ENCODE peak calls at places on chromosomes 3 and 15, in five cellular contexts. H, Q, A, G and N are unnamed samples.

GRCh38 chr3:14142567-14143270 is 17.9 kb downstream of the TMEM43 start:
- DNase-seq in H (no peak), Q (no peak), A (no peak), G (no peak), N (no peak)

GRCh38 chr3:17302774-17303173 is 418.0 kb downstream of the PLCL2 start:
- DNase-seq in H (no peak), Q (no peak), A (no peak), G (peak), N (no peak)

GRCh38 chr15:43930556-43930955 is 103.8 kb downstream of the WDR76 start:
- DNase-seq in H (no peak), Q (no peak), A (no peak), G (no peak), N (no peak)

GRCh38 chr3:56858331-56858730 is 56.6 kb upstream of the ARHGEF3 start:
- DNase-seq in H (no peak), Q (no peak), A (no peak), G (no peak), N (no peak)

GRCh38 chr3:191499307-191500125 is 38.6 kb downstream of the PYDC2 start:
- DNase-seq in H (peak), Q (peak), A (no peak), G (peak), N (peak)

GRCh38 chr3:112090899-112091586 is 4.9 kb downstream of the C3orf52 start:
- DNase-seq in H (no peak), Q (peak), A (no peak), G (no peak), N (no peak)

GRCh38 chr3:18080198-18080689 is 337.8 kb upstream of the TBC1D5 start:
- DNase-seq in H (no peak), Q (no peak), A (no peak), G (peak), N (no peak)

GRCh38 chr3:26963356-26963742 is 340.8 kb downstream of the LRRC3B start:
- DNase-seq in H (no peak), Q (no peak), A (no peak), G (no peak), N (no peak)

GRCh38 chr3:38960042-38960622 is 91.6 kb downstream of the SCN11A start:
- DNase-seq in H (no peak), Q (peak), A (no peak), G (no peak), N (no peak)

GRCh38 chr3:157868168-157868567 is 238.1 kb downstream of the SHOX2 start:
- DNase-seq in H (no peak), Q (no peak), A (no peak), G (peak), N (no peak)

GRCh38 chr3:4866841-4867240 is 112.4 kb upstream of the BHLHE40 start:
- DNase-seq in H (no peak), Q (peak), A (no peak), G (peak), N (no peak)

GRCh38 chr3:148953094-148953493 is 38.2 kb upstream of the GYG1 start:
- DNase-seq in H (no peak), Q (no peak), A (no peak), G (no peak), N (no peak)

GRCh38 chr3:196198771-196199753 is 12.1 kb downstream of the ZDHHC19 start:
- DNase-seq in H (peak), Q (no peak), A (no peak), G (no peak), N (no peak)

GRCh38 chr3:23944861-23945652 is at the start of gene NR1D2:
- DNase-seq in H (peak), Q (peak), A (peak), G (peak), N (peak)

GRCh38 chr15:100802421-100803157 is 77.0 kb upstream of the ALDH1A3 start:
- DNase-seq in H (no peak), Q (no peak), A (no peak), G (no peak), N (no peak)

GRCh38 chr3:179526482-179526881 is 36.2 kb upstream of the ACTL6A start:
- DNase-seq in H (no peak), Q (no peak), A (no peak), G (no peak), N (no peak)

GRCh38 chr3:27554706-27555105 is 70.5 kb upstream of the SLC4A7 start:
- DNase-seq in H (no peak), Q (no peak), A (no peak), G (no peak), N (no peak)

GRCh38 chr3:172607305-172608121 is 84.3 kb upstream of the TNFSF10 start:
- DNase-seq in H (no peak), Q (no peak), A (no peak), G (peak), N (no peak)

GRCh38 chr15:87570186-87570585 is 686.4 kb downstream of the NTRK3 start:
- DNase-seq in H (no peak), Q (no peak), A (no peak), G (peak), N (no peak)

GRCh38 chr3:123396171-123397049 is 52.5 kb downstream of the ADCY5 start:
- DNase-seq in H (peak), Q (no peak), A (no peak), G (no peak), N (no peak)

GRCh38 chr3:69353492-69353891 is 32.4 kb downstream of the FRMD4B start:
- DNase-seq in H (no peak), Q (no peak), A (no peak), G (no peak), N (no peak)

GRCh38 chr3:19946832-19947548 is at the start of gene RAB5A:
- DNase-seq in H (peak), Q (peak), A (peak), G (peak), N (peak)

GRCh38 chr3:172201136-172201989 is 162.0 kb downstream of the FNDC3B start:
- DNase-seq in H (peak), Q (peak), A (no peak), G (peak), N (peak)

GRCh38 chr3:77204788-77205187 is 164.9 kb downstream of the ROBO2 start:
- DNase-seq in H (no peak), Q (no peak), A (no peak), G (no peak), N (no peak)

GRCh38 chr3:132730891-132731580 is 8.8 kb upstream of the NPHP3 start:
- DNase-seq in H (no peak), Q (peak), A (no peak), G (peak), N (no peak)

GRCh38 chr3:68256635-68257034 is 602.2 kb upstream of the SUCLG2 start:
- DNase-seq in H (no peak), Q (peak), A (no peak), G (no peak), N (no peak)

GRCh38 chr15:98969126-98969735 is 38.4 kb downstream of the PGPEP1L start:
- DNase-seq in H (no peak), Q (peak), A (no peak), G (no peak), N (no peak)

GRCh38 chr3:9352917-9353823 is 9.7 kb upstream of the THUMPD3 start:
- DNase-seq in H (peak), Q (peak), A (no peak), G (peak), N (peak)

GRCh38 chr3:173993299-173993698 is 595.8 kb downstream of the NLGN1 start:
- DNase-seq in H (no peak), Q (peak), A (no peak), G (peak), N (no peak)

GRCh38 chr15:64845183-64845611 is 3.5 kb downstream of the PLEKHO2 start:
- DNase-seq in H (peak), Q (no peak), A (no peak), G (peak), N (peak)

GRCh38 chr15:33194237-33194636 is 277 bp downstream of the FMN1 start:
- DNase-seq in H (no peak), Q (no peak), A (no peak), G (peak), N (no peak)

GRCh38 chr3:127035672-127036071 is 52.8 kb downstream of the PLXNA1 start:
- DNase-seq in H (peak), Q (peak), A (no peak), G (peak), N (peak)

GRCh38 chr3:2823016-2823415 is 287.2 kb downstream of the IL5RA start:
- DNase-seq in H (no peak), Q (no peak), A (no peak), G (no peak), N (no peak)

GRCh38 chr15:61671736-61672135 is 388.5 kb downstream of the VPS13C start:
- DNase-seq in H (no peak), Q (no peak), A (no peak), G (no peak), N (peak)

GRCh38 chr15:69452702-69453513 is at the start of gene RPLP1:
- DNase-seq in H (peak), Q (peak), A (peak), G (peak), N (peak)

GRCh38 chr15:20106026-20106425 is 435.6 kb downstream of the GOLGA6L6 start:
- DNase-seq in H (peak), Q (peak), A (no peak), G (no peak), N (no peak)

GRCh38 chr3:43913036-43913435 is 222.3 kb downstream of the ABHD5 start:
- DNase-seq in H (no peak), Q (no peak), A (no peak), G (no peak), N (no peak)

GRCh38 chr15:52727825-52728224 is 48.6 kb upstream of the ATOSA start:
- DNase-seq in H (no peak), Q (no peak), A (no peak), G (no peak), N (no peak)

GRCh38 chr3:179264456-179264855 is 13.5 kb upstream of the KCNMB3 start:
- DNase-seq in H (no peak), Q (no peak), A (no peak), G (no peak), N (no peak)

GRCh38 chr3:40583691-40584090 is 58.9 kb downstream of the ZNF621 start:
- DNase-seq in H (no peak), Q (no peak), A (no peak), G (no peak), N (no peak)

DNA sequence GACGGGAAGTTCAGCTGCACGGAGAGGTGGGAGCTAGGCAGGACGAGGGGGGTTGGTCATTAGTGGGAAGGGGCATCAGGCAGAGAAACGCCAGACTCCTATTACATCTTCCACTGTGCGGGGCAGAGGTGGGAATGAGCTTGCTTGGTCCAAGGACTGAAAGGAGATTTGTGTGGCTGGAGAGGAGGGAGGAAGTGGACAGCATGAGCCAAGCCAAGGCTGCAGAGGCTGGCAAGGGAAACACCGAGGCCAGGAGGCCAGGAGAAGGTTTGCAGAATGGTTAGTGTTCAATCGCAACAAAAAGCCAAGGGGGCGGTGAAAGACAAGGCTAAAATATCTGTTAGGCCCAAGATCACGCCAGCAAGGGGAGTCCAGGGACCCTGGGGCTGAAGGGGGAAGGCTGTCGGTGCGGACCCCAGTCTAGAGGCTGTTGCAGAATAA is 75.9 kb downstream of the CPN2 start:
- DNase-seq in H (no peak), Q (no peak), A (no peak), G (peak), N (no peak)
- H3K27ac ChIP-seq in H (peak), Q (peak), A (no peak), G (no peak), N (peak)

DNA sequence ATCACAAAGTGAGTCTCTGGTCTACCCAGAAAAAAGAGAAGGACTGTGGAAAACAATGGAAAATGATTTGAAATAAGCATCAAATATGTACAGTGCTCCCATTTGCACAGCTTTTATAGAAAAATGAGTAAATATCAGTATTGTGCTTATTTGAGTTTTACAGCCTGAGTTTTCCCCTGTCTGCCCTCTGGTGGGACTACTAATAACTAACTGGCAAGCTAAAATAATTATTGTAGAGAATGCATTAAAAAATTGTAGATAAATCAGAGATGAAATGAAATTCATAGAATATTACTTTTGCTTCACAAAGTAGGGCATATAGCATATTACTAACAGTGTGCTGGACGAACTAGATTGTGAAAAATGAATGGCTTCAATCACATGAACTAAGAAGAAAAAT is 287.1 kb downstream of the NAALADL2 start:
- DNase-seq in H (no peak), Q (peak), A (no peak), G (peak), N (no peak)
- TF ChIP-seq CTCF in H (no peak), Q (peak), A (no peak), G (peak), N (no peak)

GRCh38 chr15:84752700-84753099 is 4.3 kb downstream of the ZNF592 start:
- DNase-seq in H (no peak), Q (no peak), A (no peak), G (peak), N (no peak)
- H3K27ac ChIP-seq in H (no peak), Q (peak), A (no peak), G (peak), N (peak)

GRCh38 chr3:184249412-184250166 is at the start of gene EEF1AKMT4:
- DNase-seq in H (peak), Q (peak), A (peak), G (peak), N (peak)
- TF ChIP-seq CTCF in H (no peak), Q (peak), A (peak), G (peak), N (peak)

DNA sequence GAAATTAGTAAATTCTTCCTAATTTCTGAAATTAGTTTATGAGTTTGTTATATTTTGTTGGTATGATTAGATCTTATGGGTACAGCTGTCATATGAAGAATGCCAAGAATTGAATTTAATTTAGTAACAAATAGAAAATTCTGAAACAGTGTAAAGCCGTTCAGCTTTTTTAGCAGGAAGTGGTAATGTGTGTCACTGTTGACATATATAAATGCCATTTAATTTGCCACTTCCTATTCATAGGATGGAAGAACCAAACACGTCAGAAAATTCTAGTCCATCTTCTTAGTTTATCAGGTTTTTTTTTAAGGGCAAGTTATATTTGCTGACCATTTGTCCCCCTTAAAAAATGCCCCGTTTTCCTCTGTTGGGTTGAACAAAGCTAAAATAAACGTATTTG is 43.0 kb downstream of the RAB8B start:
- DNase-seq in H (no peak), Q (no peak), A (no peak), G (no peak), N (no peak)
- H3K27ac ChIP-seq in H (no peak), Q (no peak), A (no peak), G (peak), N (no peak)

GRCh38 chr15:79896634-79897379 is at the start of gene MTHFS:
- DNase-seq in H (peak), Q (peak), A (peak), G (peak), N (peak)
- TF ChIP-seq CTCF in H (peak), Q (peak), A (peak), G (peak), N (peak)

GRCh38 chr15:77419836-77420609 is at the start of gene PEAK1:
- DNase-seq in H (peak), Q (peak), A (peak), G (peak), N (peak)

GRCh38 chr15:77417642-77418041 is 2.3 kb downstream of the PEAK1 start:
- DNase-seq in H (no peak), Q (no peak), A (no peak), G (peak), N (no peak)

GRCh38 chr15:77419050-77419835 is 661 bp downstream of the PEAK1 start:
- DNase-seq in H (peak), Q (peak), A (no peak), G (peak), N (peak)

GRCh38 chr15:77416954-77417353 is 3.0 kb downstream of the PEAK1 start:
- DNase-seq in H (no peak), Q (no peak), A (no peak), G (no peak), N (no peak)

DNA sequence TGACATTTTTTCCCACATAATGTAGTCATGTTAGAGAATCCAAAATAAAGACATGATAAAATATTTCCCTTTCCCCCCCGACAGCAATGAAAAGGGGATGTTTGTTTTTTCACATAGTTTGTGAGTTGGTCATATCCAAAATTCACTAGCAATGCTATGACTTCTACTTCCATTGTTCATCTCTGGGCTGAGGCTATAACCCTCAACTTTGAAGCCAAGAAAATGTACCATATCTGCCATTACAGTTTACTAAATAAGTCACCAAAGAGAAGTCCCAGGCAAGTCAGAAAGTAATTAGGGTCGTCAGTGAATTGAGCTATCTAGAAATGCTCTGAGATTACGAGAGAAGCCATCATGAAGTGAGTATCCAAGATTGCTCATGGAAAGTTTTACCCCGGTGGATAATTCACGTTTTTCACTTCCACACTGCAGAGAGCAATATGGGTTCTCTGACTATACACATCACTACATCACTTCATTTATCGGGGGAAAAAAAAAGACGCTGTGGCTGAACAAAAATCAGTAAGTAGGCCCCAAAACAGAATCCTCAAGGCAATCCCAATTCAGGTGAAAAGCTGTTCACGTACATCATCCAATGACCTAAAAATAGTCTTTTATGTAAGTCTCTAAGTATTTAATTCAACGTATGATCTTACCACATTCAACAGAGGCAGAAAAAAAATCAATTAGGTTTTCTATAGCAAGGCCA is 1.4 kb downstream of the PEAK1 start:
- DNase-seq in H (no peak), Q (no peak), A (no peak), G (peak), N (no peak)
- H3K27ac ChIP-seq in H (no peak), Q (peak), A (no peak), G (peak), N (peak)

GRCh38 chr15:89358435-89358754 is 23.8 kb upstream of the POLG start:
- DNase-seq in H (no peak), Q (no peak), A (no peak), G (no peak), N (no peak)

GRCh38 chr15:89359471-89360293 is 25.1 kb upstream of the POLG start:
- DNase-seq in H (no peak), Q (no peak), A (no peak), G (no peak), N (no peak)

GRCh38 chr15:89358755-89359439 is 24.3 kb upstream of the POLG start:
- DNase-seq in H (peak), Q (peak), A (peak), G (peak), N (peak)

GRCh38 chr15:89353991-89354390 is 19.4 kb upstream of the POLG start:
- DNase-seq in H (no peak), Q (no peak), A (no peak), G (no peak), N (no peak)

GRCh38 chr15:89356634-89357298 is 22.1 kb upstream of the POLG start:
- DNase-seq in H (no peak), Q (no peak), A (no peak), G (no peak), N (no peak)
- TF ChIP-seq CTCF in H (no peak), Q (peak), A (peak), G (no peak), N (peak)

DNA sequence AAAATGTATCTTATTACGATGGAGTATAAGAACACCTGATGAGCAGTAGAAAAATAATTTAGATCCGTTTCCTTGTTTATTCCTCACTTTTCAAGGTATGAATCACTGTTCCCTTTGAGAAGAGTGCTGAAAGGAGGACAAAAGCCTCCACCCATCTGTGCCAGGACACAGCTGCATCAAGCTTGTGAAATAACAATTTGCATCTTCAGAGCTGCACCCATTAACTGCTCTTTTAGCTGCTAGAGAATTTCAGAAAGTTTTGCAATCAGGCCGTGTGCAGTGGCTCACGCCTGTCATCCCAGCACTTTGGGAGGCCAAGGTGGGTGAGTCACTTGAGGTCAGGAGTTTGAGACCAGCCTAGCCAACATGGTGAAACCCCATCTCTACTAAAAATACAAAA is 9.6 kb downstream of the CLDND1 start:
- DNase-seq in H (no peak), Q (no peak), A (no peak), G (peak), N (peak)
- H3K27ac ChIP-seq in H (no peak), Q (no peak), A (peak), G (no peak), N (no peak)